ENCODE peak calls at places on chromosomes 16 and 17, in ten cellular contexts. Y, L, X, W, U, C, I, Z, T and B are unnamed samples.

GRCh38 chr16:72921620-72922019 is 126.3 kb downstream of the ZFHX3 start:
- DNase-seq in W (peak; percentile 27), C (peak; percentile 50), L (no peak), T (no peak), Z (no peak), Y (no peak), X (no peak), U (peak; percentile 50), I (peak; percentile 48), B (no peak)

GRCh38 chr16:10871157-10871991 is 5.6 kb upstream of the CIITA start:
- DNase-seq in I (no peak), T (peak; percentile 85), W (peak; percentile 24), Y (peak; percentile 65), U (no peak), Z (peak; percentile 41), L (no peak), X (no peak), C (peak; percentile 94), B (peak; percentile 76)

GRCh38 chr16:12504312-12504711 is 299.4 kb downstream of the CPPED1 start:
- DNase-seq in W (no peak), T (no peak), U (no peak), Z (no peak), C (no peak), I (no peak), Y (no peak), X (no peak), L (no peak), B (no peak)

GRCh38 chr17:18966831-18967624 is 15.1 kb downstream of the SLC5A10 start:
- DNase-seq in X (peak; percentile 36), U (peak; percentile 51), Z (no peak), W (peak; percentile 33), I (no peak), Y (no peak), L (peak; percentile 59), T (no peak), C (no peak), B (no peak)

GRCh38 chr16:72860726-72861562 is 187.0 kb downstream of the ZFHX3 start:
- DNase-seq in U (no peak), L (no peak), C (no peak), X (no peak), T (peak; percentile 41), Z (no peak), Y (no peak), I (no peak), W (no peak), B (no peak)

GRCh38 chr17:42706732-42707131 is 24.4 kb downstream of the CNTNAP1 start:
- DNase-seq in C (no peak), X (no peak), W (no peak), T (no peak), Z (no peak), U (no peak), Y (no peak), I (no peak), L (no peak), B (no peak)

GRCh38 chr17:48460055-48460454 is 30.0 kb upstream of the SKAP1 start:
- DNase-seq in W (no peak), I (no peak), X (no peak), L (no peak), Z (no peak), U (no peak), T (no peak), C (no peak), Y (no peak), B (no peak)

GRCh38 chr17:50950002-50950877 is 84.1 kb upstream of the TOB1 start:
- DNase-seq in X (peak; percentile 77), I (peak; percentile 88), C (peak; percentile 85), Z (peak; percentile 88), Y (peak; percentile 70), U (peak; percentile 82), T (peak; percentile 87), L (peak; percentile 58), W (peak; percentile 80), B (peak; percentile 96)

GRCh38 chr17:49621420-49621819 is 45.7 kb downstream of the NXPH3 start:
- DNase-seq in T (no peak), U (no peak), I (no peak), Y (no peak), L (no peak), X (no peak), C (no peak), W (no peak), Z (no peak), B (no peak)

GRCh38 chr17:32240745-32241144 is 24.9 kb upstream of the RHBDL3 start:
- DNase-seq in C (peak; percentile 14), L (no peak), W (peak; percentile 54), Z (no peak), Y (no peak), X (peak; percentile 62), I (no peak), U (no peak), T (no peak), B (no peak)

GRCh38 chr16:79261461-79261860 is 339.1 kb downstream of the MAF start:
- DNase-seq in L (no peak), Y (no peak), I (no peak), T (peak; percentile 70), C (no peak), W (peak; percentile 54), X (peak; percentile 57), U (peak; percentile 45), Z (no peak), B (no peak)

GRCh38 chr17:41735744-41736143 is 1.3 kb upstream of the HAP1 start:
- DNase-seq in W (no peak), I (no peak), T (no peak), C (no peak), Z (no peak), X (no peak), L (no peak), Y (no peak), U (no peak), B (no peak)

GRCh38 chr17:50213026-50214015 is 11.9 kb upstream of the COL1A1 start:
- DNase-seq in I (peak; percentile 23), C (peak; percentile 28), L (no peak), X (no peak), Y (peak; percentile 29), Z (no peak), W (no peak), T (no peak), U (peak; percentile 22), B (no peak)

GRCh38 chr17:30376621-30377452 is 1.9 kb upstream of the CPD start:
- DNase-seq in X (peak; percentile 49), U (peak; percentile 59), C (peak; percentile 70), W (no peak), Z (no peak), I (peak; percentile 20), Y (no peak), T (peak; percentile 70), L (no peak), B (no peak)

GRCh38 chr16:15788846-15789239 is 68.0 kb downstream of the MYH11 start:
- DNase-seq in Y (no peak), W (no peak), X (no peak), L (no peak), U (no peak), C (no peak), I (no peak), Z (no peak), T (no peak), B (no peak)

GRCh38 chr17:74962622-74963394 is 9.8 kb downstream of the HID1 start:
- DNase-seq in X (no peak), L (no peak), U (no peak), Z (no peak), T (no peak), I (no peak), Y (no peak), W (no peak), C (no peak), B (no peak)

GRCh38 chr17:78179372-78179771 is 7.5 kb downstream of the TK1 start:
- DNase-seq in W (no peak), T (peak; percentile 83), Z (no peak), U (no peak), C (peak; percentile 64), L (no peak), Y (no peak), I (peak; percentile 35), X (no peak), B (no peak)

GRCh38 chr16:53673189-53673588 is 30.5 kb downstream of the RPGRIP1L start:
- DNase-seq in L (no peak), T (no peak), X (no peak), Z (no peak), I (no peak), Y (no peak), W (no peak), C (peak; percentile 22), U (no peak), B (no peak)
- TF ChIP-seq CTCF in L (no peak), T (no peak), X (no peak), Z (no peak), I (no peak), Y (no peak), W (no peak), C (no peak), U (no peak), B (no peak)

DNA sequence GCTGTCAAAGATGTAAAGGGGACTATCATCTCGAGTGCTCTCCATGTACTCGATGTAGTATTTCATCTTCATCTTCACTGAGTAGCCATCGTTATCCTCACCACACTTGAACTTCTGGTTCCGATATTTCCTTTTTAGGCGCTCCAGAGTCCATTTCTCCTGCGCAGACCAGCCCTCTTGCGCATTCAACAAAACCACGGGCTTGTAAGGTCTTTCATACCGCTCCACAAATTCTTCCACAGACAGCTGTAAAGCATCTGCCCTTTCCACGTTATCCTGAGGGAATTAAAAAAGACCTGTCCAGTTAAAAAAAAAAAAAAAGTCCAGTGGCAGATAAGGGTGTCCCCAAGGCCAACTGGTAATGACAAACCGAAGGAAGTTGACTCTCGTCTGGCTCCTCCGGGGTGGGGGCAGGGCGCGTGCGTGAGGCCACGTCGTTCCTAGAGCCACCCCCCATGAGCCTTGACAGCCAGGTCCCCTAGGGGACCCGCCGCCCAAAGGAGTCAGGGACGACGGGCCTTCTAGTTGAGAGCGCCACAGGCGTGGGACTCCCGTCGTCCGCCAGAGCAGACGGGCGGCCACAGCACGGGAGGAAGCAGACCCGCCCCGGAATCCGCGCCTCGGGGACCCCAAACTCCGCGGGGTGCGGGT is 701 bp downstream of the JMJD6 start:
- DNase-seq in U (peak; percentile 81), C (no peak), W (peak; percentile 80), I (peak; percentile 58), Y (peak; percentile 74), X (peak; percentile 78), T (peak; percentile 92), Z (no peak), L (peak; percentile 59), B (no peak)
- H3K4me1 ChIP-seq in U (peaks cover 24% of the 10 kb centered on the region), C (peaks cover 16% of the 10 kb centered on the region), W (peaks cover 79% of the 10 kb centered on the region), I (peaks cover 19% of the 10 kb centered on the region), Y (peaks cover 34% of the 10 kb centered on the region), X (peaks cover 88% of the 10 kb centered on the region), T (peaks cover 41% of the 10 kb centered on the region), Z (peaks cover 13% of the 10 kb centered on the region), L (peaks cover 18% of the 10 kb centered on the region), B (peaks cover 4% of the 10 kb centered on the region)

GRCh38 chr17:57482657-57483056 is 226.3 kb downstream of the MSI2 start:
- DNase-seq in T (no peak), L (no peak), I (no peak), X (no peak), Y (no peak), Z (no peak), C (peak; percentile 87), W (no peak), U (no peak), B (no peak)
- TF ChIP-seq CTCF in T (no peak), L (no peak), I (no peak), X (no peak), Y (no peak), Z (no peak), C (no peak), W (no peak), U (no peak), B (no peak)

DNA sequence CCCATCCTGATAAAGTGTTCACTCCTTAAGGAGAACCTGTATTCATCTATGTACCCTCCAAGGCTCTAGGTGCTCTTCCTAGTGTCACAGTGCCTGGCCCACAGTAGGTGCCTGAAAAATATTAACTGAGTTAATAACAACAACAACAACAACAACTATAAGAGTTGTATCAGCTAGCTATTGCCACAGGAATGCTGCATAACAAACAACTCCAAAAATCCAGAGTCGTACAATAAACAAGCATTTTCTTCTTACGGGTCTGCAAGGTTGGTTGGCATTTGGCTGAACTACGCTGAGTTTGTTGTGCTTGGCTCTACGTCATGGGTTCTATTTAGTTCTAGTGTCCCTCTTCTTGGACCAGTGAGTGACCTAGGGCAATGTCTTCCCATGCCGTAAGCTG is 29.2 kb downstream of the TMC5 start:
- DNase-seq in Z (no peak), T (no peak), C (no peak), I (no peak), L (no peak), U (no peak), Y (no peak), W (no peak), X (no peak), B (no peak)
- H3K4me1 ChIP-seq in Z (no peaks in the 10 kb centered on the region), T (no peaks in the 10 kb centered on the region), C (no peaks in the 10 kb centered on the region), I (no peaks in the 10 kb centered on the region), L (no peaks in the 10 kb centered on the region), U (no peaks in the 10 kb centered on the region), Y (no peaks in the 10 kb centered on the region), W (no peaks in the 10 kb centered on the region), X (no peaks in the 10 kb centered on the region), B (no peaks in the 10 kb centered on the region)